ENCODE peak calls at places on chromosome 9, in four cellular contexts. One of them, this sample, is unnamed.

GRCh38 chr9:98871456-98872065 is 64.1 kb downstream of the GALNT12 start:
- DNase-seq in WTC11: no peak
- DNase-seq in K562: no peak
- DNase-seq in HepG2: no peak
- DNase-seq in this sample: no peak

GRCh38 chr9:108040783-108041182 is 551.2 kb upstream of the KLF4 start:
- DNase-seq in WTC11: no peak
- DNase-seq in K562: peak
- DNase-seq in HepG2: no peak
- DNase-seq in this sample: no peak

GRCh38 chr9:136614967-136615623 is 47.6 kb upstream of the EGFL7 start:
- DNase-seq in WTC11: peak
- DNase-seq in K562: no peak
- DNase-seq in HepG2: no peak
- DNase-seq in this sample: no peak

GRCh38 chr9:34124923-34125322 is 1.6 kb downstream of the DCAF12 start:
- DNase-seq in WTC11: no peak
- DNase-seq in K562: no peak
- DNase-seq in HepG2: no peak
- DNase-seq in this sample: no peak

GRCh38 chr9:12554636-12555035 is 138.5 kb upstream of the TYRP1 start:
- DNase-seq in WTC11: no peak
- DNase-seq in K562: no peak
- DNase-seq in HepG2: peak
- DNase-seq in this sample: no peak

GRCh38 chr9:131545003-131545785 is at the start of gene PRRT1B:
- DNase-seq in WTC11: peak
- DNase-seq in K562: no peak
- DNase-seq in HepG2: peak
- DNase-seq in this sample: no peak

GRCh38 chr9:112065781-112066606 is 109.1 kb downstream of the SUSD1 start:
- DNase-seq in WTC11: peak
- DNase-seq in K562: no peak
- DNase-seq in HepG2: no peak
- DNase-seq in this sample: no peak

GRCh38 chr9:73916016-73916673 is 581.0 kb upstream of the RORB start:
- DNase-seq in WTC11: peak
- DNase-seq in K562: peak
- DNase-seq in HepG2: peak
- DNase-seq in this sample: no peak

GRCh38 chr9:96193356-96193755 is 108.6 kb downstream of the HSD17B3 start:
- DNase-seq in WTC11: no peak
- DNase-seq in K562: no peak
- DNase-seq in HepG2: no peak
- DNase-seq in this sample: no peak

GRCh38 chr9:127506117-127506813 is 55.0 kb downstream of the LRSAM1 start:
- DNase-seq in WTC11: no peak
- DNase-seq in K562: no peak
- DNase-seq in HepG2: no peak
- DNase-seq in this sample: no peak

GRCh38 chr9:83706703-83707517 is 848 bp downstream of the UBQLN1 start:
- DNase-seq in WTC11: peak
- DNase-seq in K562: peak
- DNase-seq in HepG2: peak
- DNase-seq in this sample: no peak

GRCh38 chr9:121736147-121736721 is 84.8 kb downstream of the DAB2IP start:
- DNase-seq in WTC11: peak
- DNase-seq in K562: peak
- DNase-seq in HepG2: no peak
- DNase-seq in this sample: no peak

GRCh38 chr9:13568851-13569618 is 289.5 kb upstream of the MPDZ start:
- DNase-seq in WTC11: no peak
- DNase-seq in K562: no peak
- DNase-seq in HepG2: no peak
- DNase-seq in this sample: no peak

GRCh38 chr9:35737143-35737542 is 4.7 kb downstream of the CREB3 start:
- DNase-seq in WTC11: no peak
- DNase-seq in K562: no peak
- DNase-seq in HepG2: no peak
- DNase-seq in this sample: no peak

GRCh38 chr9:93952784-93953491 is 2.2 kb downstream of the BARX1 start:
- DNase-seq in WTC11: peak
- DNase-seq in K562: no peak
- DNase-seq in HepG2: no peak
- DNase-seq in this sample: no peak

GRCh38 chr9:84791608-84792007 is 122.1 kb downstream of the NTRK2 start:
- DNase-seq in WTC11: no peak
- DNase-seq in K562: no peak
- DNase-seq in HepG2: no peak
- DNase-seq in this sample: no peak

GRCh38 chr9:70053864-70054263 is 10.2 kb downstream of the MAMDC2 start:
- DNase-seq in WTC11: no peak
- DNase-seq in K562: no peak
- DNase-seq in HepG2: no peak
- DNase-seq in this sample: no peak

GRCh38 chr9:130329061-130329460 is 63.5 kb downstream of the HMCN2 start:
- DNase-seq in WTC11: no peak
- DNase-seq in K562: no peak
- DNase-seq in HepG2: no peak
- DNase-seq in this sample: no peak

GRCh38 chr9:130328349-130328801 is 62.8 kb downstream of the HMCN2 start:
- DNase-seq in WTC11: no peak
- DNase-seq in K562: no peak
- DNase-seq in HepG2: no peak
- DNase-seq in this sample: no peak

GRCh38 chr9:130325921-130326320 is 60.4 kb downstream of the HMCN2 start:
- DNase-seq in WTC11: no peak
- DNase-seq in K562: no peak
- DNase-seq in HepG2: no peak
- DNase-seq in this sample: no peak

GRCh38 chr9:130327070-130327780 is 61.7 kb downstream of the HMCN2 start:
- DNase-seq in WTC11: peak
- DNase-seq in K562: peak
- DNase-seq in HepG2: no peak
- DNase-seq in this sample: no peak

DNA sequence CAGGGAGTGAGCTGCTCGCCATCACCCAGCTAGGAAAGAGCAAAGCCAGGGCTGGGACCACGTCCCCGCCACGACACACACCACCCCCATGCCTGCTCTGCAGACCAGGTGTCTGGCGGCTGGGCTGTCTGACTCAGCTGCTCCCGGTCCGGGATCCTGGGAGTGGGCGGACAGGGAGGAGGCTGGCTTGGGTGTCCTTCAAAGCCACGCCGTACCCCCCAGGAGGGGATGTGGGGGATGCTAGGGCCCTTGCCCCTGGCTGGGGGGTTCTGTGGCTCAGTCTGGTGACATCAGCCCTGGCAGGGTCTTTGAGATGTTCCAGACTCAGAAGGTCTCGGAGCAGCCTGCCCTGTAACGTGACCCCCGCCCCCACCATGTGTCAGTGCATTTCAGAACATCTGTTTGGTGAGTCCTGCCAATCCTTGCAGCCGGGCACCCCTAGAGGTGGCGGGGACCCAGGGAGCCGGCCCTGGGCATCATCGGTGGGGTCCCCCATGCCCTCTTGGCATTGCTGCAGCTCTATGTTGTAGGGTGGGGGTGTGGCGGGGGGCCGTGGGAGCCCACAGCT is 62.3 kb downstream of the HMCN2 start:
- DNase-seq in WTC11: no peak
- DNase-seq in K562: no peak
- DNase-seq in HepG2: no peak
- DNase-seq in this sample: no peak
- TF ChIP-seq TCF7 in WTC11: no peak
- TF ChIP-seq TCF7 in K562: no peak
- TF ChIP-seq TCF7 in HepG2: no peak
- TF ChIP-seq TCF7 in this sample: no peak

GRCh38 chr9:16262467-16263261 is 607.8 kb downstream of the BNC2 start:
- DNase-seq in WTC11: no peak
- DNase-seq in K562: no peak
- DNase-seq in HepG2: no peak
- DNase-seq in this sample: no peak
- TF ChIP-seq TCF7 in WTC11: no peak
- TF ChIP-seq TCF7 in K562: no peak
- TF ChIP-seq TCF7 in HepG2: no peak
- TF ChIP-seq TCF7 in this sample: no peak

GRCh38 chr9:134418354-134418753 is 92.1 kb downstream of the RXRA start:
- DNase-seq in WTC11: no peak
- DNase-seq in K562: no peak
- DNase-seq in HepG2: no peak
- DNase-seq in this sample: no peak
- TF ChIP-seq TCF7 in WTC11: no peak
- TF ChIP-seq TCF7 in K562: no peak
- TF ChIP-seq TCF7 in HepG2: no peak
- TF ChIP-seq TCF7 in this sample: no peak

DNA sequence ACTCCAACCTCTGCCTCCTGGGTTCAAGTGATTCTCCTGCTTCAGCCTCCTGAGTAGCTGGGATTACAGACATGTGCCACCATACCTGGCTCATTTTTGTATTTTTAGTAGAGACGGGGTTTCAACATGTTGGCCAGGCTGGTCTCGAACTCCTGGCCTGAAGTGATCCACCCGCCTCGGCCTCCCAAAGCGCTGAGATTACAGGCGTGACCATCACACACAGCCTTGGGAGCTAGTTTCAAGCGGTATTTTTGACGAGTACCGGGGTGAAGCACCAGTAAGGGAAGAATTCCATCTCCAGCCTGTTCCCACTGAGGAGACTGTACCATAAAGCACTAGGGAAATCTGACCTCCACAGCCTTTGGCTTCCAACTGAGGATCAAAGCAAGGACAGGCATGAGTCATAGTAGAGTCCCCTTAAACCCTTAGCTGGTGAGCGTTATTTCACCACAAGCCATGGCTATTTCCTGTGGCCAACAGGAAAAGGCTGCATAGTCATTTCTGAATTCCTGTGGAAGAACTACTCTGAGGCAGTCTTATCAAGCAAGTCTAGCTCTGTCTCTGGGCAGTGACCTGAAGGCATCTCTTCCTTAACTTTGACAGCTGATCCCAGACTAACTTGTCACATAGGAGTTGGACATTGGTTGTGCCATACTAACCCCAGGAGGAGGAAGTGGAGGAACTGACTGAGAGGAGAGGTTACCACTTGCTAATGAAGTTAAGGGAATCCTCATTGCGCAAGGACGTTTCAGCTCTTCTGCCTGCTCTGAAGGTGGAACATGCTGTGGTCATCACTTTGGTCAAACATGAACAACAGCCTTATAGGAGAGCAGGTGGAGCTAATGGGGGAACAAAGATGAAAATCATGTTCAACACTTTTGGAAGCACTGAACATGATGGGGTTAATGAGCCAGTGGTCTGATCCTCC is 85.8 kb upstream of the DMRT1 start:
- DNase-seq in WTC11: no peak
- DNase-seq in K562: no peak
- DNase-seq in HepG2: peak
- DNase-seq in this sample: no peak
- TF ChIP-seq TCF7 in WTC11: no peak
- TF ChIP-seq TCF7 in K562: no peak
- TF ChIP-seq TCF7 in HepG2: peak
- TF ChIP-seq TCF7 in this sample: no peak

DNA sequence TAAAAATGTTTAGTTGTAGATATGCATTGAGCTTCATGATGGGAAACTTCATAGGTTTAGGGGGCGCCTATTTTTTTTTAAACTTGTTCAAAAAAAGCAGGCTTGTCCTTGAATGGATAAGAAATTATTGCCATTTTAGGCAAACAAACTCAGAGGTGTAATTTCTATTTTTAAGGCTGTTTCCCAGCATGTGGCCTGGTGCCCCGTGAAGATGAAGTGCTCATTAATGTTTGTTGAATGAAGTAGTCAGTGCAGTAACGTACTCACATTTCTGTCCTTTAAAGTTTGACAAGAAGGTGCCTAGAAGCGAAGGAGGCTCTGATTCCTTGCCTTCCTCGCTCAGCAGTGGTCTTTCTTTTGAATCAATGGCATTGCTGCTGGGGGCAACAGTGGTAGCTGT is 54.3 kb downstream of the ZNF618 start:
- DNase-seq in WTC11: no peak
- DNase-seq in K562: no peak
- DNase-seq in HepG2: no peak
- DNase-seq in this sample: no peak
- TF ChIP-seq TCF7 in WTC11: no peak
- TF ChIP-seq TCF7 in K562: no peak
- TF ChIP-seq TCF7 in HepG2: no peak
- TF ChIP-seq TCF7 in this sample: no peak

DNA sequence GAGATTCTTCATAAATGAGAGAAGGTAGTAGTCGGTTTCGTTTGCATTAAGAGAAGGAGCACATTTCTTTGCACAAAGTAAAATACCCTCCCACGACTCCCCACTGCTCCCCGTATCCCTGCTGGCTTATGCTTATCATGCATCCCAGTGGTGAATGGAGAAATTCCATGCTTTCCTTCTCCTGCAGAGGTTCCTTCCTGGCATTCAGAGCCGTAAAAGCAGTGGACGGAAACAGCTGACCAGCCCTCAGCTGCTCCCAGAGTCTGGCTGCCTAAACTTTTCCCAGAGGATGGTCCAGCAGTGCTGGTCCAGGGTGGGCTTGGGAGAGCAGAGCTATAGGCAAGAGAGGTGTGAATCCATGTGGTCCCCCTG is 93.1 kb downstream of the C9orf152 start:
- DNase-seq in WTC11: no peak
- DNase-seq in K562: no peak
- DNase-seq in HepG2: no peak
- DNase-seq in this sample: no peak
- TF ChIP-seq TCF7 in WTC11: no peak
- TF ChIP-seq TCF7 in K562: no peak
- TF ChIP-seq TCF7 in HepG2: no peak
- TF ChIP-seq TCF7 in this sample: no peak

DNA sequence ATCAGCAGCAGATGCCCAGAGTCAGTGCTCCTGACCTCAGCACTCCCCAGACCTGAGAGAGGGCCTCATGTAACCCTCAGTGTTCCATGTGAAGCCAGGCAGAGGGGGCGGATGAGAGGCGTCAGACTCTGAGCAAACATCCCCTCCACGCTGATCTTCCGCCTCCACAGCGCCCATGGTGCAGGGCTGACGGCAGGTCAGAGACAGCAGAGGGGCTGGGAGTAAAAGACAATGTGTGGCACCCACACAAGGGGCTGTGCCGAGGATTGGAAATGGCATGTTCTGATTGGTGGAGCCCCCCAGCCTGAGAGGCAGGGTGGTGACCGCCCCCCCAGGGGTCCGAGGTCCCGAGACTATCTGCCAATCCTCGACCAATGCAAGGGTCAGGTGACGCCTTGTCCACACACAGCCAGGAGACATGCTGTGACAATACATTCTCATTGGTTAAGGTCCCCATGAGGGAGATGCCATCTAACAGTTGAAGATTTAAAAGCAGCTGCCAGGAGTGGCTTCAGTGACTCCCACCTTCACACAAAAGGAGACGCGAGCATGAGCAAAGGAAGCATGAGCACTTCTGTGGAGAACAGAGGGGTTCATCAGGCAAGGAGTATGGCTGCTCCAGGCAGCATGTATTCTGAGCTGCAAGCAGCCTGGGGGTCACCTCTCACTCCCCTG is 19.3 kb upstream of the SLC25A51 start:
- DNase-seq in WTC11: no peak
- DNase-seq in K562: no peak
- DNase-seq in HepG2: no peak
- DNase-seq in this sample: no peak
- TF ChIP-seq TCF7 in WTC11: no peak
- TF ChIP-seq TCF7 in K562: no peak
- TF ChIP-seq TCF7 in HepG2: no peak
- TF ChIP-seq TCF7 in this sample: no peak